ENCODE peak calls at places on chromosome 2, in four cellular contexts. M is HL-60, U is GM12891, X is GM12878. S is an unnamed sample.
A peak's percentile ranks its signal among the peaks of the same experiment; 100 is the strongest.

GRCh38 chr2:173414823-173415322 is 60.2 kb downstream of the CDCA7 start:
- DNase-seq in M (no peak), U (no peak), X (no peak), S (no peak)

GRCh38 chr2:38462121-38462634 is 85.1 kb upstream of the ATL2 start:
- DNase-seq in M (peak; percentile 20), U (no peak), X (no peak), S (peak; percentile 46)

GRCh38 chr2:241285596-241285995 is 29.9 kb downstream of the HDLBP start:
- DNase-seq in M (no peak), U (no peak), X (no peak), S (no peak)

GRCh38 chr2:44778221-44778654 is 163.3 kb upstream of the SIX3 start:
- DNase-seq in M (no peak), U (no peak), X (no peak), S (no peak)

GRCh38 chr2:171166328-171166983 is 5.8 kb upstream of the TLK1 start:
- DNase-seq in M (no peak), U (no peak), X (no peak), S (no peak)

GRCh38 chr2:65062843-65063242 is 6.6 kb downstream of the CEP68 start:
- DNase-seq in M (no peak), U (no peak), X (no peak), S (peak; percentile 69)

GRCh38 chr2:153567367-153567766 is 88.8 kb upstream of the RPRM start:
- DNase-seq in M (no peak), U (no peak), X (no peak), S (no peak)

GRCh38 chr2:46010925-46011490 is 286.2 kb upstream of the EPAS1 start:
- DNase-seq in M (no peak), U (no peak), X (no peak), S (no peak)

GRCh38 chr2:20169796-20170467 is 55.0 kb downstream of the SDC1 start:
- DNase-seq in M (no peak), U (no peak), X (no peak), S (no peak)

GRCh38 chr2:202237787-202238233 is 587 bp downstream of the SUMO1 start:
- DNase-seq in M (no peak), U (peak; percentile 23), X (no peak), S (peak; percentile 50)

GRCh38 chr2:71455011-71455740 is 1.8 kb downstream of the DYSF start:
- DNase-seq in M (no peak), U (no peak), X (no peak), S (no peak)

GRCh38 chr2:101983486-101983885 is 8.3 kb upstream of the IL1R2 start:
- DNase-seq in M (no peak), U (no peak), X (no peak), S (no peak)

GRCh38 chr2:71353247-71353646 is 21.7 kb downstream of the ZNF638 start:
- DNase-seq in M (no peak), U (no peak), X (peak; percentile 19), S (no peak)

GRCh38 chr2:201696151-201696659 is 2.2 kb downstream of the MPP4 start:
- DNase-seq in M (no peak), U (no peak), X (no peak), S (no peak)

GRCh38 chr2:146850746-146851145 is 994.1 kb upstream of the ACVR2A start:
- DNase-seq in M (no peak), U (no peak), X (no peak), S (no peak)

GRCh38 chr2:239035361-239035814 is 187.5 kb downstream of the TWIST2 start:
- DNase-seq in M (no peak), U (peak; percentile 96), X (no peak), S (peak; percentile 87)

GRCh38 chr2:186718122-186718521 is 24.3 kb downstream of the FAM171B start:
- DNase-seq in M (no peak), U (no peak), X (no peak), S (no peak)

GRCh38 chr2:239268082-239268481 is 132.7 kb downstream of the HDAC4 start:
- DNase-seq in M (no peak), U (no peak), X (no peak), S (no peak)

GRCh38 chr2:182020319-182021055 is 34.8 kb downstream of the PPP1R1C start:
- DNase-seq in M (no peak), U (no peak), X (no peak), S (no peak)

GRCh38 chr2:28869494-28870145 is 489 bp downstream of the TRMT61B start:
- DNase-seq in M (no peak), U (peak; percentile 10), X (no peak), S (no peak)

GRCh38 chr2:203928849-203929248 is 7.7 kb upstream of the ICOS start:
- DNase-seq in M (no peak), U (no peak), X (no peak), S (no peak)

GRCh38 chr2:236236559-236237450 is 27.4 kb downstream of the ASB18 start:
- DNase-seq in M (no peak), U (no peak), X (no peak), S (no peak)

GRCh38 chr2:230956827-230957755 is 32.0 kb upstream of the GPR55 start:
- DNase-seq in M (no peak), U (no peak), X (peak; percentile 91), S (peak; percentile 18)
- TF ChIP-seq SPI1 in M (no peak), U (no peak), X (no peak), S (no peak)

DNA sequence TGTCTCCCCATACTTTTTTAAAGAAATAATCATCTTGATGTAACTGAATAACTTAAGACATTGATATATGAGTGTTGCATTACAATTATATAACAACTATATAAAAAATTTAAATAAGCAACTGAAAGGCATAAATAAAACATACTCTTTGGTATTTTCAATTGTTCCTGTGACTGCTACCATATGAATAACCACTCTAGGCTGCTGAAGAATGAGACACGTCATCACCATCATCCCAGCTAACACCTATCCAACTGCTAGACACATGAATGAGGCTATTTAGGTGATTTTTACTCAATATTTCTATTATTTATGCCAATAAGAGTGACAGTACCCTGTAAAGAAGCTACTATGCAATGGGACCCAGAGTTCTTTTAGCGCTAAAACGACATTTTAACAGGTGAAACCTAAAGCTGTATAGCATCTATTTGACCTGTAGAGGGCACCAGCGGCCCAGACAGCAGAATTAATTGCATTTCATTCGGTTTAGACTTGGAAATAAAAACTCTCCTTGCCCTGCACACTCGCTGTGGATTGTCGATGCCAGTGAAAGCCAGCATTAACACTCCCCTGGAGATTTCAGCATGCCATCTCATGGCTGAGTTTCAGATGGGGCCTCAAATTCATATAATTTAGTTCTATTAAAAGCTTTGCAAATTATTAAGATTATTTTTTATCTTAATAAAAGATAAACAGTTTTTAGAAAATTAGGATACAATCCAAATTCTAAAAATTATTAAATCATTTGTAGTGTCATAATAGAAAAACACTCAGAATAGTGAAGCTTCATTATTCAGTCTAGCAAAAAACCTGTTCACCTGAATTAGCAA is 89.4 kb upstream of the MAP2 start:
- DNase-seq in M (peak; percentile 10), U (no peak), X (no peak), S (peak; percentile 24)
- TF ChIP-seq SPI1 in M (no peak), U (no peak), X (no peak), S (no peak)

DNA sequence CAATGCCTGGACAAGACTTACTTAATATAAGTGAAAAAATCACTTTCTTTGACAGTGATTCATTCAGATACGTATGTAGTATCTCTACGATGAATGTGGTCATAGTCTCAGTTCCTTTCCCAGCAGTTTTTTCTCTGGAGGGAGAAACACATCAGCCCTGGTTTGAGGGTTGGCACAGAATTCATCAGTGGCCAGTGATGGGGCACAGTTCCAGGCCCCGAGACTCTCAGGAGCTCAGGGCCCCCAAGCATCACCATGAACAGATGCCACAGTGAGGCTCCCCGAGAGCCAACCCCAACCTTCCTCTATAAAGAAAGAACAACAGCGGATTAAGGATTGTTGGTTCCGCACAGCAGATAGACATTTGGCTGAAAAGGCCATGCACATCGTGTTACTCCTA is 12.5 kb downstream of the PRKAG3 start:
- DNase-seq in M (no peak), U (no peak), X (no peak), S (no peak)
- TF ChIP-seq SPI1 in M (no peak), U (no peak), X (no peak), S (no peak)

GRCh38 chr2:57291209-57291608 is 755.4 kb upstream of the VRK2 start:
- DNase-seq in M (no peak), U (no peak), X (no peak), S (no peak)

DNA sequence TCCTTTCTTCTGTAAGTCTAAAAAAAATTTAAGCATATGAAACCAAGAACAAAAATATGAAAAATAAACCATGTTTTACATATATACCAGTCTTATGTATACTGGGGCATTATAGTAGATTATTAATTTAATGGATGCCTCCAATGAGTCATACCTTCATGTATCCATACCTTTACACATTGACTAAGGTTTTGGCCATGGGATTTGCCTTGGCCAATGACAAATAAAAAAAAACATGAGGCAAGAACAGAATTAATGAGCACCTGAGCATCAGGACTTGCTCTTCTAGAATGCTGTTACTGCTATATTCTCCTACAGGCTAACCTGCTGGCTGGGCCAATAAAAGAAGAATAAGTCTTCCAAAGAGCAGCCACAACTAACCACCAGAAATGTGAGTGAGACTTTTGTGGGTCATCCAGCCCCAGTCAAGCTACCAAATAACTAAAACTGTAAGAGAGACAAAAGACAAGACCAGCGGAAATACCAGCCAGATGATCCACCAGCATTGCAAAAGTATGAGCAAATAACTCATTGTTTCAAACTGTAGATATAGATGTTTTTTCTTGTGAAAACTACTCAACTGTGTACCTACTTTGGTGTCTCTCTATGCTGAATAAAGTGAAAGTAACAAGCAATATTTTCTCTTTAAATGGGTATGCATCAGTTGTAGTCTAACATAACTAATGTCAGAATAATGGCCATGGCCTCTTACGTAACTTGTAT is 749.6 kb upstream of the VRK2 start:
- DNase-seq in M (no peak), U (no peak), X (no peak), S (no peak)
- TF ChIP-seq SPI1 in M (no peak), U (no peak), X (no peak), S (no peak)

DNA sequence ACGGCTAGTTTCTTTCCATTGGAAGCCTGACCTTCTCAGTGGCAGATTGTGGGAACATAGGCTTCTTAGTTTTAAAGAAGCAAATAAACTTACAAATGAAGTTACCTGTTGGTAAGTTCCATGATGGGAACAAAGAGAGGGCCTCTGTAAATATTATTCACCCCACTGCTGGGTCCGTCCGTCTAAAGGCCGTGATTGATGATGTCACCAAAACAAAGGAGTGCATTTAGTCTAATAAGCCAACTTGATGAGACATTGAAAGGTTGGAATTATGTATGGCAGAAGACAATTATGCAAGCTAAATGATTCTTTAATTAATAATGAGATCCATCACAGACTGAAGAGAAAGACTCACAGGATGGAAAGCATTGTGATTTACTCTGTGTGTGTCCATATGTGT is 1091.9 kb upstream of the FANCL start:
- DNase-seq in M (no peak), U (no peak), X (no peak), S (no peak)
- TF ChIP-seq SPI1 in M (no peak), U (no peak), X (no peak), S (no peak)

GRCh38 chr2:191578031-191578430 is 99.9 kb upstream of the NABP1 start:
- DNase-seq in M (no peak), U (no peak), X (no peak), S (no peak)

GRCh38 chr2:191581003-191581402 is 96.9 kb upstream of the NABP1 start:
- DNase-seq in M (no peak), U (no peak), X (no peak), S (no peak)

GRCh38 chr2:191580581-191580980 is 97.4 kb upstream of the NABP1 start:
- DNase-seq in M (no peak), U (no peak), X (no peak), S (no peak)

GRCh38 chr2:191577611-191578010 is 100.3 kb upstream of the NABP1 start:
- DNase-seq in M (no peak), U (no peak), X (no peak), S (no peak)

GRCh38 chr2:191582355-191582754 is 95.6 kb upstream of the NABP1 start:
- DNase-seq in M (no peak), U (no peak), X (no peak), S (no peak)
- TF ChIP-seq SPI1 in M (no peak), U (no peak), X (no peak), S (no peak)